ENCODE peak calls at places on chromosome 9, in seven cellular contexts. U is posterior vena cava; N is non-pigmented ciliary epithelial cell; X is activated T-cell treated with anti-CD3 and anti-CD28 coated beads, Interleukin-2, amount 50 U/mL, for 1 hour; P is NCI-H2171 treated with DMSO at 0.1 percent for 48 hours; Q is iris pigment epithelial cell; E is fibroblast of the conjunctiva. T is an unnamed sample.

GRCh38 chr9:90727498-90727897 is 74.1 kb upstream of the SYK start:
- DNase-seq in N (no peak), Q (no peak), U (no peak), E (no peak), X (no peak), P (no peak), T (no peak)

GRCh38 chr9:134159566-134160245 is 4.7 kb downstream of the RNU6ATAC start:
- DNase-seq in X (no peak), U (peak), N (no peak), Q (no peak), P (no peak), E (no peak), T (no peak)

GRCh38 chr9:2157277-2158105 is 142.3 kb downstream of the SMARCA2 start:
- DNase-seq in N (no peak), X (peak), P (peak), U (peak), E (peak), Q (peak), T (peak)

GRCh38 chr9:107739601-107740082 is 250.1 kb upstream of the KLF4 start:
- DNase-seq in E (peak), P (no peak), N (no peak), X (no peak), Q (no peak), U (peak), T (no peak)

GRCh38 chr9:82495884-82496777 is 507.6 kb downstream of the SPATA31D1 start:
- DNase-seq in E (no peak), N (no peak), X (no peak), P (no peak), Q (no peak), U (no peak), T (no peak)

GRCh38 chr9:4277531-4277991 is 22.3 kb downstream of the GLIS3 start:
- DNase-seq in P (no peak), N (no peak), U (no peak), Q (peak), X (no peak), E (no peak), T (no peak)

GRCh38 chr9:7033091-7033490 is 275.3 kb downstream of the KDM4C start:
- DNase-seq in N (no peak), Q (no peak), P (no peak), U (no peak), X (no peak), E (no peak), T (no peak)

GRCh38 chr9:1939926-1940368 is 75.2 kb upstream of the SMARCA2 start:
- DNase-seq in U (no peak), E (no peak), P (peak), N (no peak), Q (peak), X (peak), T (peak)

GRCh38 chr9:84076359-84076758 is 95.8 kb downstream of the RMI1 start:
- DNase-seq in P (no peak), U (no peak), N (no peak), E (no peak), Q (no peak), X (no peak), T (no peak)

GRCh38 chr9:111598730-111599091 is 736 bp downstream of the PTGR1 start:
- DNase-seq in N (no peak), Q (peak), X (peak), U (peak), E (no peak), P (no peak), T (peak)

GRCh38 chr9:69809304-69809863 is 11.2 kb upstream of the CFAP95 start:
- DNase-seq in P (no peak), E (no peak), X (no peak), Q (peak), N (no peak), U (no peak), T (no peak)

GRCh38 chr9:93256878-93257807 is 73.2 kb downstream of the WNK2 start:
- DNase-seq in E (no peak), X (peak), Q (no peak), P (no peak), N (no peak), U (no peak), T (peak)

GRCh38 chr9:504921-505821 is 290.5 kb downstream of the DOCK8 start:
- DNase-seq in P (no peak), N (no peak), E (no peak), X (peak), U (no peak), Q (no peak), T (peak)

GRCh38 chr9:117903453-117903852 is 199.2 kb downstream of the TLR4 start:
- DNase-seq in E (no peak), U (no peak), X (no peak), N (no peak), P (no peak), Q (no peak), T (no peak)

GRCh38 chr9:137823986-137824771 is 53.4 kb upstream of the CACNA1B start:
- DNase-seq in X (no peak), U (no peak), E (no peak), N (no peak), Q (no peak), P (no peak), T (peak)

GRCh38 chr9:120432600-120432999 is 147.4 kb downstream of the CDK5RAP2 start:
- DNase-seq in Q (no peak), P (no peak), U (no peak), X (no peak), N (no peak), E (no peak), T (no peak)

GRCh38 chr9:109087795-109088194 is 32.0 kb downstream of the TMEM245 start:
- DNase-seq in P (no peak), U (no peak), N (no peak), Q (no peak), E (no peak), X (no peak), T (no peak)

GRCh38 chr9:83906144-83906543 is 15.1 kb downstream of the KIF27 start:
- DNase-seq in Q (no peak), U (no peak), E (no peak), P (no peak), N (no peak), X (no peak), T (no peak)

GRCh38 chr9:135821116-135821515 is 86.2 kb downstream of the CAMSAP1 start:
- DNase-seq in U (peak), Q (no peak), E (no peak), N (no peak), P (no peak), X (no peak), T (no peak)

GRCh38 chr9:135647897-135648296 is 8.6 kb upstream of the GLT6D1 start:
- DNase-seq in Q (no peak), X (no peak), N (no peak), P (no peak), E (no peak), U (no peak), T (no peak)

GRCh38 chr9:84874583-84874982 is 205.1 kb downstream of the NTRK2 start:
- DNase-seq in P (no peak), X (no peak), E (no peak), N (no peak), U (no peak), Q (no peak), T (no peak)

GRCh38 chr9:112248722-112249121 is 73.6 kb upstream of the SUSD1 start:
- DNase-seq in X (no peak), E (no peak), Q (peak), N (no peak), U (no peak), P (no peak), T (no peak)

GRCh38 chr9:96327694-96328352 is 25.8 kb upstream of the HSD17B3 start:
- DNase-seq in X (no peak), Q (peak), U (no peak), P (peak), N (no peak), E (peak), T (no peak)

GRCh38 chr9:125631391-125632085 is 75.5 kb downstream of the MAPKAP1 start:
- DNase-seq in U (no peak), X (no peak), N (no peak), E (peak), Q (peak), P (no peak), T (no peak)